ENCODE peak calls at places on chromosomes 7 and 10, in eight cellular contexts. One of them, this sample, is unnamed. For H3K4me1 and H3K9me3, the result is how much of the 10 kb centered on the place peaks cover.

GRCh38 chr7:7427363-7427762 is 108.3 kb downstream of the COL28A1 start:
- DNase-seq in Peyer's patch: no peak
- DNase-seq in heart right ventricle: no peak
- DNase-seq in stomach: no peak
- DNase-seq in A549: no peak
- DNase-seq in neuronal stem cell: no peak
- DNase-seq in uterus: no peak
- DNase-seq in IMR-90: no peak
- DNase-seq in this sample: no peak

GRCh38 chr7:138002828-138003189 is 923 bp upstream of the CREB3L2 start:
- DNase-seq in Peyer's patch: no peak
- DNase-seq in heart right ventricle: no peak
- DNase-seq in stomach: no peak
- DNase-seq in A549: no peak
- DNase-seq in neuronal stem cell: no peak
- DNase-seq in uterus: no peak
- DNase-seq in IMR-90: no peak
- DNase-seq in this sample: no peak

GRCh38 chr7:89053130-89053529 is 257.6 kb upstream of the TEX47 start:
- DNase-seq in Peyer's patch: no peak
- DNase-seq in heart right ventricle: no peak
- DNase-seq in stomach: no peak
- DNase-seq in A549: no peak
- DNase-seq in neuronal stem cell: no peak
- DNase-seq in uterus: no peak
- DNase-seq in IMR-90: no peak
- DNase-seq in this sample: no peak

GRCh38 chr7:79930604-79931003 is 204.0 kb upstream of the GNAI1 start:
- DNase-seq in Peyer's patch: no peak
- DNase-seq in heart right ventricle: no peak
- DNase-seq in stomach: no peak
- DNase-seq in A549: no peak
- DNase-seq in neuronal stem cell: no peak
- DNase-seq in uterus: no peak
- DNase-seq in IMR-90: peak
- DNase-seq in this sample: no peak

GRCh38 chr10:47316131-47316530 is 6.1 kb upstream of the GDF2 start:
- DNase-seq in Peyer's patch: no peak
- DNase-seq in heart right ventricle: no peak
- DNase-seq in stomach: no peak
- DNase-seq in A549: no peak
- DNase-seq in neuronal stem cell: no peak
- DNase-seq in uterus: no peak
- DNase-seq in IMR-90: no peak
- DNase-seq in this sample: no peak

GRCh38 chr10:50510517-50511473 is 113.0 kb downstream of the SGMS1 start:
- DNase-seq in Peyer's patch: no peak
- DNase-seq in heart right ventricle: no peak
- DNase-seq in stomach: no peak
- DNase-seq in A549: no peak
- DNase-seq in neuronal stem cell: no peak
- DNase-seq in uterus: no peak
- DNase-seq in IMR-90: no peak
- DNase-seq in this sample: no peak

GRCh38 chr7:9709211-9709610 is 1264.5 kb upstream of the PHF14 start:
- DNase-seq in Peyer's patch: no peak
- DNase-seq in heart right ventricle: no peak
- DNase-seq in stomach: no peak
- DNase-seq in A549: no peak
- DNase-seq in neuronal stem cell: no peak
- DNase-seq in uterus: no peak
- DNase-seq in IMR-90: no peak
- DNase-seq in this sample: no peak

GRCh38 chr10:117217196-117217761 is 20.0 kb downstream of the KCNK18 start:
- DNase-seq in Peyer's patch: no peak
- DNase-seq in heart right ventricle: no peak
- DNase-seq in stomach: no peak
- DNase-seq in A549: peak
- DNase-seq in neuronal stem cell: no peak
- DNase-seq in uterus: no peak
- DNase-seq in IMR-90: no peak
- DNase-seq in this sample: peak

GRCh38 chr10:78401882-78402367 is 368.3 kb downstream of the RPS24 start:
- DNase-seq in Peyer's patch: peak
- DNase-seq in heart right ventricle: peak
- DNase-seq in stomach: no peak
- DNase-seq in A549: no peak
- DNase-seq in neuronal stem cell: no peak
- DNase-seq in uterus: no peak
- DNase-seq in IMR-90: no peak
- DNase-seq in this sample: no peak

GRCh38 chr7:47453093-47454056 is 128.5 kb downstream of the TNS3 start:
- DNase-seq in Peyer's patch: peak
- DNase-seq in heart right ventricle: peak
- DNase-seq in stomach: peak
- DNase-seq in A549: peak
- DNase-seq in neuronal stem cell: no peak
- DNase-seq in uterus: peak
- DNase-seq in IMR-90: peak
- DNase-seq in this sample: no peak

GRCh38 chr10:46257099-46257498 is 29.7 kb upstream of the ANTXRL start:
- DNase-seq in Peyer's patch: no peak
- DNase-seq in heart right ventricle: no peak
- DNase-seq in stomach: peak
- DNase-seq in A549: no peak
- DNase-seq in neuronal stem cell: no peak
- DNase-seq in uterus: no peak
- DNase-seq in IMR-90: no peak
- DNase-seq in this sample: no peak

GRCh38 chr10:122216047-122216446 is 55.0 kb upstream of the BTBD16 start:
- DNase-seq in Peyer's patch: no peak
- DNase-seq in heart right ventricle: no peak
- DNase-seq in stomach: no peak
- DNase-seq in A549: no peak
- DNase-seq in neuronal stem cell: no peak
- DNase-seq in uterus: no peak
- DNase-seq in IMR-90: no peak
- DNase-seq in this sample: no peak

GRCh38 chr10:31700222-31700621 is 228.4 kb downstream of the ARHGAP12 start:
- DNase-seq in Peyer's patch: no peak
- DNase-seq in heart right ventricle: no peak
- DNase-seq in stomach: no peak
- DNase-seq in A549: no peak
- DNase-seq in neuronal stem cell: no peak
- DNase-seq in uterus: no peak
- DNase-seq in IMR-90: peak
- DNase-seq in this sample: no peak

GRCh38 chr7:34220501-34220900 is 315.2 kb downstream of the BMPER start:
- DNase-seq in Peyer's patch: no peak
- DNase-seq in heart right ventricle: no peak
- DNase-seq in stomach: no peak
- DNase-seq in A549: no peak
- DNase-seq in neuronal stem cell: no peak
- DNase-seq in uterus: no peak
- DNase-seq in IMR-90: no peak
- DNase-seq in this sample: no peak

GRCh38 chr7:91685544-91685943 is 195.0 kb downstream of the MTERF1 start:
- DNase-seq in Peyer's patch: no peak
- DNase-seq in heart right ventricle: no peak
- DNase-seq in stomach: no peak
- DNase-seq in A549: no peak
- DNase-seq in neuronal stem cell: no peak
- DNase-seq in uterus: no peak
- DNase-seq in IMR-90: peak
- DNase-seq in this sample: no peak

GRCh38 chr10:131731780-131732630 is 168.8 kb upstream of the PPP2R2D start:
- DNase-seq in Peyer's patch: peak
- DNase-seq in heart right ventricle: no peak
- DNase-seq in stomach: peak
- DNase-seq in A549: no peak
- DNase-seq in neuronal stem cell: no peak
- DNase-seq in uterus: no peak
- DNase-seq in IMR-90: no peak
- DNase-seq in this sample: no peak

GRCh38 chr7:27141138-27141537 is 2.3 kb downstream of the HOXA5 start:
- DNase-seq in Peyer's patch: no peak
- DNase-seq in heart right ventricle: no peak
- DNase-seq in stomach: no peak
- DNase-seq in A549: no peak
- DNase-seq in neuronal stem cell: no peak
- DNase-seq in uterus: no peak
- DNase-seq in IMR-90: no peak
- DNase-seq in this sample: no peak

GRCh38 chr7:27140108-27140842 is 3.2 kb downstream of the HOXA5 start:
- DNase-seq in Peyer's patch: peak
- DNase-seq in heart right ventricle: no peak
- DNase-seq in stomach: no peak
- DNase-seq in A549: no peak
- DNase-seq in neuronal stem cell: no peak
- DNase-seq in uterus: no peak
- DNase-seq in IMR-90: no peak
- DNase-seq in this sample: no peak

GRCh38 chr7:27137603-27138410 is 5.7 kb downstream of the HOXA5 start:
- DNase-seq in Peyer's patch: no peak
- DNase-seq in heart right ventricle: no peak
- DNase-seq in stomach: no peak
- DNase-seq in A549: no peak
- DNase-seq in neuronal stem cell: no peak
- DNase-seq in uterus: no peak
- DNase-seq in IMR-90: peak
- DNase-seq in this sample: no peak

GRCh38 chr7:27138987-27139334 is 4.5 kb downstream of the HOXA5 start:
- DNase-seq in Peyer's patch: no peak
- DNase-seq in heart right ventricle: no peak
- DNase-seq in stomach: no peak
- DNase-seq in A549: no peak
- DNase-seq in neuronal stem cell: no peak
- DNase-seq in uterus: no peak
- DNase-seq in IMR-90: no peak
- DNase-seq in this sample: no peak

GRCh38 chr7:27139335-27140107 is 4.0 kb downstream of the HOXA5 start:
- DNase-seq in Peyer's patch: no peak
- DNase-seq in heart right ventricle: no peak
- DNase-seq in stomach: no peak
- DNase-seq in A549: no peak
- DNase-seq in neuronal stem cell: no peak
- DNase-seq in uterus: no peak
- DNase-seq in IMR-90: no peak
- DNase-seq in this sample: no peak
- H3K4me1 ChIP-seq in Peyer's patch: under half
- H3K4me1 ChIP-seq in heart right ventricle: under half
- H3K4me1 ChIP-seq in stomach: under half
- H3K4me1 ChIP-seq in A549: under half
- H3K4me1 ChIP-seq in neuronal stem cell: under half
- H3K4me1 ChIP-seq in uterus: under half
- H3K4me1 ChIP-seq in IMR-90: under half
- H3K4me1 ChIP-seq in this sample: under half

DNA sequence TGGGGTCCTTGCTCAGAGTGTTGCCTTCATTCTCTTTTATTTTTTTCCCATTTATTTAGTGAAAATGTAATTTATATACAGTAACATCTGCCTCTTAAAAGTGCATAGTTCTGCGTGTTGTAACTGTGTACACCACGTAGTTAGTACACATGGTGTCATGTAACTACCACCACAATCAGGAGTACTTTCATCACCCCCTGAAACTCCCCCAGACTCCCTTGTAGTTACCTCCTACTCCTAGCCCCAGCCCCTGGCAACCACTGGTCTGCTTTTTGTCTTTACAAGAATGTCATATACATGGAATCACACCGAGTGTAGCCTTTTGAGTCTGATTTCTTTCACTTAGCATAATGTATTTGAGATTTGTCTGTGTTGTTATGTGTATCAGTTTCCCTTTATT is 50.5 kb downstream of the GRK5 start:
- DNase-seq in Peyer's patch: no peak
- DNase-seq in heart right ventricle: no peak
- DNase-seq in stomach: no peak
- DNase-seq in A549: no peak
- DNase-seq in neuronal stem cell: no peak
- DNase-seq in uterus: no peak
- DNase-seq in IMR-90: peak
- DNase-seq in this sample: no peak
- H3K4me3 ChIP-seq in Peyer's patch: no peak
- H3K4me3 ChIP-seq in heart right ventricle: no peak
- H3K4me3 ChIP-seq in stomach: no peak
- H3K4me3 ChIP-seq in A549: no peak
- H3K4me3 ChIP-seq in neuronal stem cell: no peak
- H3K4me3 ChIP-seq in uterus: no peak
- H3K4me3 ChIP-seq in IMR-90: no peak
- H3K4me3 ChIP-seq in this sample: no peak

DNA sequence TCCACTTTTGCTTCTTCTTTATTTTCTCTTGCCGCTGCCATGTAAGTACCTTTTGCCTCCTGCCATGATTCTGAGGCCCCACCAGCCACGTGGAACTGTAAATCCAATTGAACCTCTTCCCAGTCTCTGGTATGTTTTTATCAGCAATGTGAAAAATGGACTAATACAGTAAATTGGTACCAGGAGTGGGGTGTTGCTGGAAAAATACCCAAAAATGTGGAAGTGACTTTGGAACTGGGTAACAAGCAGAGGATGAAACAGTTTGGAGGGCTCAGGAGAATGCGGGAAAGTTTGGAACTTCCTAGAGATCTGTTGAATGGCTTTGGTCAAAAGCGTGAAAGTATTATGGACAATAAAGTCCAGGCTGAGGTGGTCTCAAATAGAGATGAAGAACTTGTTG is 670.3 kb upstream of the ZWINT start:
- DNase-seq in Peyer's patch: no peak
- DNase-seq in heart right ventricle: no peak
- DNase-seq in stomach: no peak
- DNase-seq in A549: no peak
- DNase-seq in neuronal stem cell: no peak
- DNase-seq in uterus: no peak
- DNase-seq in IMR-90: no peak
- DNase-seq in this sample: no peak
- H3K9me3 ChIP-seq in Peyer's patch: under half
- H3K9me3 ChIP-seq in heart right ventricle: under half
- H3K9me3 ChIP-seq in stomach: under half
- H3K9me3 ChIP-seq in A549: under half
- H3K9me3 ChIP-seq in neuronal stem cell: under half
- H3K9me3 ChIP-seq in uterus: under half
- H3K9me3 ChIP-seq in IMR-90: under half
- H3K9me3 ChIP-seq in this sample: under half

DNA sequence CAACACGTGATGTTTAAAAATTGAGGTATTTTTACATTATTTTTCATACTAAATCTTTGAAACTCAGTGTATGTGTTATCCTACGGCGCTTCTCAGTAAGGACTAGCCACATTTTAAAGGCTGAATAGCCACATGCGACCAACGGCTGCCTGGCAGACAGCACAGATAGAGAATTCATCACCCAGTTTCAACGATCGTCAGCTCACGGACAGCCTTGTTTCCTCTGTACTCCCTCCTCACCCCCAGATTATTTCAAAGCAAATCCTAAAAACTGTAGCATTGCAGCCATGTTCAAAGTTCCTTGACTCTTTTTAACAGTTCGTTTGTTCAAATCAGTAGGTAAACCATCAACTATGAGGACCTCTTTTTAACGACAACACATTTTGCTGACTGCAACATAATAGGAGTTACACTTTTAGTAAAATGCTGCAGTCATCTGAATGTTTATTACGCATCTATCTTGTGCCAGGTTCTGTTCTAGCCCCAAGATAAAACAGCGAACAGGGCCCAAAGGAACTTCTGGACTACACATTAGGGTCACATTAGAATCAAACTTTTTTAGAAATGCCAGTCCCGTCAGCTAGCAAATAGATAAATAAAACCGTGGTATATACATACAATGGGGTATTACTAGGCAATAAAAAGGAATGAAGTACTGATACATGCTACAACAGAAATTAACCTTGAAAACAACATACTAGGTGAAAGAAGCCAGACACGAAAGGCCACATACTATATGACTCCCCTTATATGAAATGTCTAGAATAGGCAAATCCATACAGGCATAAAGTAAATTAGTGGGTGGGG is 5.7 kb downstream of the OSBPL3 start:
- DNase-seq in Peyer's patch: no peak
- DNase-seq in heart right ventricle: no peak
- DNase-seq in stomach: no peak
- DNase-seq in A549: no peak
- DNase-seq in neuronal stem cell: no peak
- DNase-seq in uterus: no peak
- DNase-seq in IMR-90: no peak
- DNase-seq in this sample: no peak
- H3K4me1 ChIP-seq in Peyer's patch: under half
- H3K4me1 ChIP-seq in heart right ventricle: under half
- H3K4me1 ChIP-seq in stomach: under half
- H3K4me1 ChIP-seq in A549: under half
- H3K4me1 ChIP-seq in neuronal stem cell: under half
- H3K4me1 ChIP-seq in uterus: under half
- H3K4me1 ChIP-seq in IMR-90: under half
- H3K4me1 ChIP-seq in this sample: under half